ENCODE peak calls at places on chromosome 18, in five cellular contexts. One of them, this sample, is unnamed.

GRCh38 chr18:9475643-9476580 is 599 bp downstream of the RALBP1 start:
- DNase-seq in ACHN: peak; percentile 54
- DNase-seq in stimulated activated CD4-positive, alpha-beta T cell treated with anti-CD3 and anti-CD28 coated beads, Interleukin-15, amount 100 ng/mL, for 24 hours: peak; percentile 80
- DNase-seq in DMS79: peak; percentile 8
- DNase-seq in hypothalamus: no peak
- DNase-seq in this sample: peak; percentile 30

GRCh38 chr18:55301836-55302235 is 286.2 kb downstream of the TCF4 start:
- DNase-seq in ACHN: no peak
- DNase-seq in stimulated activated CD4-positive, alpha-beta T cell treated with anti-CD3 and anti-CD28 coated beads, Interleukin-15, amount 100 ng/mL, for 24 hours: no peak
- DNase-seq in DMS79: no peak
- DNase-seq in hypothalamus: no peak
- DNase-seq in this sample: no peak

GRCh38 chr18:63908858-63909257 is 1.1 kb downstream of the SERPINB10 start:
- DNase-seq in ACHN: no peak
- DNase-seq in stimulated activated CD4-positive, alpha-beta T cell treated with anti-CD3 and anti-CD28 coated beads, Interleukin-15, amount 100 ng/mL, for 24 hours: no peak
- DNase-seq in DMS79: no peak
- DNase-seq in hypothalamus: no peak
- DNase-seq in this sample: no peak

GRCh38 chr18:74342416-74343043 is 26.9 kb downstream of the C18orf63 start:
- DNase-seq in ACHN: peak; percentile 68
- DNase-seq in stimulated activated CD4-positive, alpha-beta T cell treated with anti-CD3 and anti-CD28 coated beads, Interleukin-15, amount 100 ng/mL, for 24 hours: peak; percentile 5
- DNase-seq in DMS79: no peak
- DNase-seq in hypothalamus: no peak
- DNase-seq in this sample: peak; percentile 13

GRCh38 chr18:63564576-63564975 is 22.4 kb downstream of the SERPINB12 start:
- DNase-seq in ACHN: no peak
- DNase-seq in stimulated activated CD4-positive, alpha-beta T cell treated with anti-CD3 and anti-CD28 coated beads, Interleukin-15, amount 100 ng/mL, for 24 hours: no peak
- DNase-seq in DMS79: no peak
- DNase-seq in hypothalamus: no peak
- DNase-seq in this sample: no peak

GRCh38 chr18:76365561-76365960 is 129.5 kb downstream of the ZNF516 start:
- DNase-seq in ACHN: no peak
- DNase-seq in stimulated activated CD4-positive, alpha-beta T cell treated with anti-CD3 and anti-CD28 coated beads, Interleukin-15, amount 100 ng/mL, for 24 hours: no peak
- DNase-seq in DMS79: no peak
- DNase-seq in hypothalamus: no peak
- DNase-seq in this sample: no peak

GRCh38 chr18:23448291-23448690 is 4.8 kb upstream of the RIOK3 start:
- DNase-seq in ACHN: no peak
- DNase-seq in stimulated activated CD4-positive, alpha-beta T cell treated with anti-CD3 and anti-CD28 coated beads, Interleukin-15, amount 100 ng/mL, for 24 hours: no peak
- DNase-seq in DMS79: no peak
- DNase-seq in hypothalamus: no peak
- DNase-seq in this sample: no peak

GRCh38 chr18:77054606-77055428 is 77.8 kb downstream of the MBP start:
- DNase-seq in ACHN: no peak
- DNase-seq in stimulated activated CD4-positive, alpha-beta T cell treated with anti-CD3 and anti-CD28 coated beads, Interleukin-15, amount 100 ng/mL, for 24 hours: peak; percentile 87
- DNase-seq in DMS79: peak; percentile 37
- DNase-seq in hypothalamus: peak; percentile 65
- DNase-seq in this sample: peak; percentile 96

This sample was measured in DND-41.